ENCODE peak calls at places on chromosomes 16 and 17, in six cellular contexts. One of them, this sample, is unnamed.

GRCh38 chr17:41718287-41718645 is 6.1 kb downstream of the GAST start:
- DNase-seq in CD4-positive, alpha-beta memory T cell: no peak
- DNase-seq in KBM-7: no peak
- DNase-seq in stimulated activated CD8-positive, alpha-beta memory T cell treated with anti-CD3 and anti-CD28 coated beads, Interleukin-7, amount 100 ng/mL, for 1 hour: no peak
- DNase-seq in left colon: no peak
- DNase-seq in T follicular helper cell: no peak
- DNase-seq in this sample: no peak

GRCh38 chr16:70642633-70643032 is 3.7 kb upstream of the IL34 start:
- DNase-seq in KBM-7: no peak
- DNase-seq in T follicular helper cell: no peak
- DNase-seq in left colon: no peak
- DNase-seq in CD4-positive, alpha-beta memory T cell: no peak
- DNase-seq in stimulated activated CD8-positive, alpha-beta memory T cell treated with anti-CD3 and anti-CD28 coated beads, Interleukin-7, amount 100 ng/mL, for 1 hour: no peak
- DNase-seq in this sample: no peak

GRCh38 chr17:40474419-40475002 is 26.9 kb downstream of the TNS4 start:
- DNase-seq in KBM-7: no peak
- DNase-seq in T follicular helper cell: no peak
- DNase-seq in CD4-positive, alpha-beta memory T cell: no peak
- DNase-seq in stimulated activated CD8-positive, alpha-beta memory T cell treated with anti-CD3 and anti-CD28 coated beads, Interleukin-7, amount 100 ng/mL, for 1 hour: no peak
- DNase-seq in left colon: no peak
- DNase-seq in this sample: no peak

GRCh38 chr16:74682556-74682955 is 15.9 kb upstream of the RFWD3 start:
- DNase-seq in KBM-7: no peak
- DNase-seq in T follicular helper cell: no peak
- DNase-seq in left colon: no peak
- DNase-seq in CD4-positive, alpha-beta memory T cell: no peak
- DNase-seq in stimulated activated CD8-positive, alpha-beta memory T cell treated with anti-CD3 and anti-CD28 coated beads, Interleukin-7, amount 100 ng/mL, for 1 hour: no peak
- DNase-seq in this sample: no peak

GRCh38 chr17:39979865-39980401 is 674 bp upstream of the PSMD3 start:
- DNase-seq in stimulated activated CD8-positive, alpha-beta memory T cell treated with anti-CD3 and anti-CD28 coated beads, Interleukin-7, amount 100 ng/mL, for 1 hour: peak
- DNase-seq in T follicular helper cell: no peak
- DNase-seq in left colon: no peak
- DNase-seq in CD4-positive, alpha-beta memory T cell: peak
- DNase-seq in KBM-7: no peak
- DNase-seq in this sample: no peak

GRCh38 chr17:1829579-1830257 is at the start of the genes RPA1 and SMYD4:
- DNase-seq in KBM-7: peak
- DNase-seq in left colon: peak
- DNase-seq in CD4-positive, alpha-beta memory T cell: peak
- DNase-seq in stimulated activated CD8-positive, alpha-beta memory T cell treated with anti-CD3 and anti-CD28 coated beads, Interleukin-7, amount 100 ng/mL, for 1 hour: peak
- DNase-seq in T follicular helper cell: peak
- DNase-seq in this sample: peak

GRCh38 chr16:12341966-12342365 is 365.4 kb downstream of the SNX29 start:
- DNase-seq in left colon: no peak
- DNase-seq in KBM-7: no peak
- DNase-seq in stimulated activated CD8-positive, alpha-beta memory T cell treated with anti-CD3 and anti-CD28 coated beads, Interleukin-7, amount 100 ng/mL, for 1 hour: no peak
- DNase-seq in T follicular helper cell: no peak
- DNase-seq in CD4-positive, alpha-beta memory T cell: no peak
- DNase-seq in this sample: no peak

GRCh38 chr16:14092579-14092978 is 21.5 kb downstream of the MRTFB start:
- DNase-seq in stimulated activated CD8-positive, alpha-beta memory T cell treated with anti-CD3 and anti-CD28 coated beads, Interleukin-7, amount 100 ng/mL, for 1 hour: no peak
- DNase-seq in T follicular helper cell: no peak
- DNase-seq in KBM-7: no peak
- DNase-seq in CD4-positive, alpha-beta memory T cell: no peak
- DNase-seq in left colon: no peak
- DNase-seq in this sample: no peak

GRCh38 chr17:74761931-74762330 is 13.5 kb downstream of the NHERF1 start:
- DNase-seq in T follicular helper cell: no peak
- DNase-seq in KBM-7: no peak
- DNase-seq in stimulated activated CD8-positive, alpha-beta memory T cell treated with anti-CD3 and anti-CD28 coated beads, Interleukin-7, amount 100 ng/mL, for 1 hour: no peak
- DNase-seq in CD4-positive, alpha-beta memory T cell: peak
- DNase-seq in left colon: no peak
- DNase-seq in this sample: no peak

GRCh38 chr17:72205357-72205756 is 84.5 kb downstream of the SOX9 start:
- DNase-seq in left colon: no peak
- DNase-seq in CD4-positive, alpha-beta memory T cell: no peak
- DNase-seq in stimulated activated CD8-positive, alpha-beta memory T cell treated with anti-CD3 and anti-CD28 coated beads, Interleukin-7, amount 100 ng/mL, for 1 hour: no peak
- DNase-seq in T follicular helper cell: no peak
- DNase-seq in KBM-7: no peak
- DNase-seq in this sample: no peak

GRCh38 chr16:67283039-67283825 is 3.9 kb downstream of the PLEKHG4 start:
- DNase-seq in KBM-7: no peak
- DNase-seq in CD4-positive, alpha-beta memory T cell: no peak
- DNase-seq in T follicular helper cell: no peak
- DNase-seq in left colon: no peak
- DNase-seq in stimulated activated CD8-positive, alpha-beta memory T cell treated with anti-CD3 and anti-CD28 coated beads, Interleukin-7, amount 100 ng/mL, for 1 hour: no peak
- DNase-seq in this sample: no peak